ENCODE peak calls at places on chromosomes 1 and 21, in eight cellular contexts. V is effector CD8-positive, alpha-beta T cell; Y is adipocyte; O is activated CD4-positive, alpha-beta T cell treated with anti-CD3 and anti-CD28 coated beads, Interleukin-2, amount 50 U/mL, for 4 hours; G is stimulated activated CD8-positive, alpha-beta memory T cell treated with anti-CD3 and anti-CD28 coated beads, Interleukin-15, amount 100 ng/mL, for 1 hour; F is transverse colon; I is posterior cingulate gyrus; B is omental fat pad. K is an unnamed sample.

GRCh38 chr1:200653022-200653462 is 16.7 kb downstream of the DDX59 start:
- DNase-seq in V (no peak), Y (no peak), O (no peak), G (no peak), F (no peak), I (no peak), B (no peak), K (no peak)

GRCh38 chr21:46188226-46189212 is 4.3 kb upstream of the SPATC1L start:
- DNase-seq in V (no peak), Y (peak; percentile 84), O (no peak), G (no peak), F (no peak), I (peak; percentile 51), B (peak; percentile 17), K (peak; percentile 61)

GRCh38 chr1:46611691-46612221 is 4.9 kb downstream of the MOB3C start:
- DNase-seq in V (no peak), Y (peak; percentile 29), O (no peak), G (no peak), F (no peak), I (no peak), B (no peak), K (no peak)

GRCh38 chr1:33060579-33061083 is 20.3 kb upstream of the AZIN2 start:
- DNase-seq in V (no peak), Y (peak; percentile 94), O (no peak), G (no peak), F (no peak), I (peak; percentile 46), B (no peak), K (no peak)

GRCh38 chr1:20530901-20531300 is 21.5 kb upstream of the FAM43B start:
- DNase-seq in V (no peak), Y (peak; percentile 51), O (no peak), G (no peak), F (no peak), I (no peak), B (no peak), K (no peak)

GRCh38 chr1:3900969-3901529 is 977 bp upstream of the C1orf174 start:
- DNase-seq in V (peak; percentile 61), Y (peak; percentile 99), O (peak; percentile 57), G (peak; percentile 64), F (peak; percentile 99), I (peak; percentile 95), B (peak; percentile 97), K (peak; percentile 72)

GRCh38 chr1:12341667-12342066 is 111.8 kb downstream of the VPS13D start:
- DNase-seq in V (no peak), Y (no peak), O (no peak), G (no peak), F (no peak), I (no peak), B (no peak), K (no peak)

GRCh38 chr1:247294282-247294681 is 37.4 kb downstream of the ZNF496 start:
- DNase-seq in V (no peak), Y (peak; percentile 51), O (no peak), G (no peak), F (no peak), I (no peak), B (no peak), K (no peak)

GRCh38 chr1:195200772-195201171 is 1407.5 kb downstream of the KCNT2 start:
- DNase-seq in V (no peak), Y (no peak), O (no peak), G (no peak), F (no peak), I (no peak), B (no peak), K (no peak)

GRCh38 chr1:2789164-2789985 is 12.1 kb downstream of the TTC34 start:
- DNase-seq in V (no peak), Y (no peak), O (no peak), G (no peak), F (no peak), I (no peak), B (no peak), K (no peak)

GRCh38 chr21:41374867-41375533 is 13.2 kb downstream of the MX2 start:
- DNase-seq in V (no peak), Y (no peak), O (no peak), G (no peak), F (no peak), I (no peak), B (no peak), K (no peak)

GRCh38 chr1:32924881-32925344 is 23.7 kb upstream of the TMEM54 start:
- DNase-seq in V (no peak), Y (no peak), O (no peak), G (no peak), F (peak; percentile 83), I (no peak), B (no peak), K (no peak)

GRCh38 chr21:44052830-44053226 is 40.7 kb downstream of the TRAPPC10 start:
- DNase-seq in V (no peak), Y (no peak), O (no peak), G (no peak), F (no peak), I (no peak), B (no peak), K (no peak)

GRCh38 chr1:199403421-199404116 is 623.9 kb upstream of the NR5A2 start:
- DNase-seq in V (no peak), Y (peak; percentile 90), O (no peak), G (no peak), F (no peak), I (no peak), B (no peak), K (no peak)

GRCh38 chr1:52159033-52159789 is 17.3 kb downstream of the ZFYVE9 start:
- DNase-seq in V (no peak), Y (peak; percentile 43), O (no peak), G (no peak), F (no peak), I (no peak), B (no peak), K (no peak)

GRCh38 chr1:199422206-199422605 is 605.3 kb upstream of the NR5A2 start:
- DNase-seq in V (no peak), Y (peak; percentile 63), O (no peak), G (no peak), F (no peak), I (no peak), B (no peak), K (no peak)

GRCh38 chr1:73998348-73998959 is 199.5 kb downstream of the LRRIQ3 start:
- DNase-seq in V (no peak), Y (peak; percentile 61), O (no peak), G (no peak), F (no peak), I (no peak), B (no peak), K (peak; percentile 86)

GRCh38 chr1:110916669-110917306 is 43.8 kb downstream of the CD53 start:
- DNase-seq in V (no peak), Y (peak; percentile 27), O (no peak), G (no peak), F (no peak), I (no peak), B (no peak), K (no peak)

GRCh38 chr1:85282424-85282823 is 6.0 kb upstream of the BCL10 start:
- DNase-seq in V (no peak), Y (no peak), O (no peak), G (no peak), F (no peak), I (no peak), B (no peak), K (no peak)

GRCh38 chr1:45979074-45979777 is 153.2 kb downstream of the PIK3R3 start:
- DNase-seq in V (no peak), Y (peak; percentile 21), O (no peak), G (no peak), F (no peak), I (no peak), B (no peak), K (peak; percentile 94)

GRCh38 chr21:34544032-34544496 is 32.1 kb upstream of the KCNE1 start:
- DNase-seq in V (no peak), Y (peak; percentile 69), O (peak; percentile 19), G (no peak), F (peak; percentile 85), I (no peak), B (peak; percentile 63), K (peak; percentile 86)

GRCh38 chr1:113905435-113905861 is 322 bp downstream of the DCLRE1B start:
- DNase-seq in V (no peak), Y (no peak), O (no peak), G (no peak), F (peak; percentile 39), I (no peak), B (no peak), K (no peak)

GRCh38 chr1:176880954-176881595 is 283.4 kb downstream of the ASTN1 start:
- DNase-seq in V (no peak), Y (peak; percentile 88), O (peak; percentile 5), G (no peak), F (peak; percentile 66), I (peak; percentile 78), B (peak; percentile 59), K (peak; percentile 45)

GRCh38 chr1:164754088-164754600 is 195.2 kb downstream of the PBX1 start:
- DNase-seq in V (no peak), Y (no peak), O (no peak), G (no peak), F (no peak), I (no peak), B (no peak), K (no peak)

GRCh38 chr1:23194119-23194984 is 22.9 kb downstream of the HTR1D start:
- DNase-seq in V (no peak), Y (peak; percentile 73), O (no peak), G (no peak), F (no peak), I (no peak), B (no peak), K (no peak)

GRCh38 chr1:1562556-1563195 is 12.0 kb downstream of the SSU72 start:
- DNase-seq in V (no peak), Y (no peak), O (no peak), G (no peak), F (no peak), I (no peak), B (no peak), K (no peak)

GRCh38 chr21:35974801-35975200 is 85.5 kb downstream of the SETD4 start:
- DNase-seq in V (no peak), Y (no peak), O (no peak), G (no peak), F (no peak), I (no peak), B (no peak), K (peak; percentile 56)

GRCh38 chr1:202416641-202417040 is 68.1 kb downstream of the PPP1R12B start:
- DNase-seq in V (no peak), Y (peak; percentile 23), O (no peak), G (no peak), F (no peak), I (no peak), B (no peak), K (no peak)

GRCh38 chr1:214326406-214326805 is 45.4 kb downstream of the SMYD2 start:
- DNase-seq in V (no peak), Y (no peak), O (no peak), G (no peak), F (no peak), I (no peak), B (no peak), K (no peak)

GRCh38 chr1:23930861-23931471 is 17.8 kb upstream of the CNR2 start:
- DNase-seq in V (no peak), Y (peak; percentile 89), O (no peak), G (no peak), F (no peak), I (no peak), B (no peak), K (no peak)

GRCh38 chr21:35147439-35147838 is 98.3 kb upstream of the RUNX1 start:
- DNase-seq in V (no peak), Y (no peak), O (no peak), G (no peak), F (no peak), I (no peak), B (no peak), K (no peak)

GRCh38 chr1:6130036-6130435 is 50.1 kb downstream of the CHD5 start:
- DNase-seq in V (no peak), Y (no peak), O (no peak), G (no peak), F (no peak), I (no peak), B (no peak), K (no peak)

GRCh38 chr1:111989531-111990025 is at the start of gene KCND3:
- DNase-seq in V (no peak), Y (peak; percentile 63), O (no peak), G (no peak), F (peak; percentile 28), I (no peak), B (no peak), K (no peak)

GRCh38 chr1:169087876-169088275 is 18.6 kb upstream of the ATP1B1 start:
- DNase-seq in V (no peak), Y (no peak), O (no peak), G (no peak), F (no peak), I (no peak), B (no peak), K (no peak)